ENCODE peak calls at places on chromosomes 5 and 9, in ten cellular contexts. Y is activated CD4-positive, CD25-positive, alpha-beta regulatory T cell; P is Calu3; C is type B pancreatic cell; M is AG08396; E is memory B cell; H is mammary epithelial cell; T is AG09319; I is stomach; B is activated naive CD8-positive, alpha-beta T cell treated with anti-CD3 and anti-CD28 coated beads, Interleukin-2, amount 50 U/mL, for 24 hours. K is an unnamed sample.

GRCh38 chr9:105157178-105157583 is 87.3 kb upstream of the SLC44A1 start:
- DNase-seq in Y (no peak), P (peak; percentile 28), C (no peak), M (peak; percentile 72), E (peak; percentile 16), H (peak; percentile 60), T (peak; percentile 64), I (peak; percentile 40), B (peak; percentile 9), K (peak; percentile 72)

GRCh38 chr9:115411993-115412452 is 294.1 kb upstream of the TNC start:
- DNase-seq in Y (no peak), P (no peak), C (no peak), M (peak; percentile 11), E (no peak), H (no peak), T (peak; percentile 22), I (no peak), B (no peak), K (no peak)

GRCh38 chr9:14958989-14959388 is 48.8 kb upstream of the FREM1 start:
- DNase-seq in Y (no peak), P (no peak), C (no peak), M (no peak), E (no peak), H (no peak), T (no peak), I (no peak), B (no peak), K (no peak)

GRCh38 chr9:19049872-19050636 is 827 bp downstream of the RRAGA start:
- DNase-seq in Y (no peak), P (no peak), C (no peak), M (peak; percentile 30), E (no peak), H (peak; percentile 36), T (no peak), I (no peak), B (peak; percentile 29), K (no peak)

GRCh38 chr9:123335227-123335985 is 20.6 kb upstream of the CRB2 start:
- DNase-seq in Y (no peak), P (no peak), C (no peak), M (peak; percentile 70), E (no peak), H (peak; percentile 47), T (peak; percentile 28), I (no peak), B (no peak), K (no peak)

GRCh38 chr5:80764786-80765185 is 110.0 kb upstream of the DHFR start:
- DNase-seq in Y (no peak), P (no peak), C (no peak), M (no peak), E (no peak), H (no peak), T (no peak), I (no peak), B (no peak), K (no peak)

GRCh38 chr9:109161471-109161870 is 5.6 kb downstream of the FRRS1L start:
- DNase-seq in Y (no peak), P (no peak), C (no peak), M (no peak), E (no peak), H (no peak), T (no peak), I (no peak), B (no peak), K (no peak)

GRCh38 chr9:114039484-114039883 is 38.6 kb downstream of the AMBP start:
- DNase-seq in Y (no peak), P (no peak), C (peak; percentile 27), M (no peak), E (no peak), H (no peak), T (no peak), I (no peak), B (no peak), K (no peak)

GRCh38 chr9:108275906-108276305 is 579.9 kb downstream of the ACTL7B start:
- DNase-seq in Y (no peak), P (no peak), C (no peak), M (no peak), E (no peak), H (no peak), T (no peak), I (no peak), B (no peak), K (no peak)

GRCh38 chr9:122135529-122135859 is 24.1 kb downstream of the NDUFA8 start:
- DNase-seq in Y (no peak), P (no peak), C (no peak), M (no peak), E (no peak), H (no peak), T (no peak), I (no peak), B (no peak), K (no peak)